ENCODE peak calls at places on chromosomes 13 and 19, in four cellular contexts. L is EL; H is WTC11; J is activated CD8-positive, alpha-beta memory T cell treated with anti-CD3 and anti-CD28 coated beads, Interleukin-2, amount 10 ng/mL, durations not matched to agents 7 days and 5 days. K is an unnamed sample.

GRCh38 chr13:106232680-106233079 is 302.8 kb downstream of the EFNB2 start:
- DNase-seq in L (no peak), H (no peak), J (no peak), K (no peak)

GRCh38 chr13:27264181-27264580 is 6.4 kb upstream of the RASL11A start:
- DNase-seq in L (no peak), H (no peak), J (no peak), K (peak)

GRCh38 chr13:22461854-22462565 is 718.8 kb upstream of the SGCG start:
- DNase-seq in L (no peak), H (no peak), J (no peak), K (no peak)

GRCh38 chr13:80145291-80145690 is 195.6 kb downstream of the SPRY2 start:
- DNase-seq in L (no peak), H (no peak), J (no peak), K (no peak)

GRCh38 chr19:45958320-45958719 is 15.3 kb downstream of the NOVA2 start:
- DNase-seq in L (no peak), H (no peak), J (no peak), K (no peak)

GRCh38 chr13:95723428-95723827 is 46.5 kb downstream of the DNAJC3 start:
- DNase-seq in L (no peak), H (no peak), J (no peak), K (no peak)

GRCh38 chr19:46748325-46749109 is 2.3 kb upstream of the STRN4 start:
- DNase-seq in L (peak), H (peak), J (peak), K (peak)

GRCh38 chr13:33050161-33050560 is 33.9 kb downstream of the KL start:
- DNase-seq in L (no peak), H (no peak), J (no peak), K (no peak)

GRCh38 chr19:51097166-51097736 is 11.0 kb downstream of the CTU1 start:
- DNase-seq in L (peak), H (peak), J (peak), K (peak)

GRCh38 chr13:92719868-92720267 is 506.7 kb upstream of the GPC6 start:
- DNase-seq in L (no peak), H (peak), J (no peak), K (no peak)

K was measured in HCEC 1CT.